ENCODE peak calls at places on chromosomes 11 and 22, in four cellular contexts. H, C, B and G are unnamed samples.

GRCh38 chr11:73982990-73983763 is 534 bp upstream of the UCP2 start:
- DNase-seq in H (peak; percentile 56), C (peak; percentile 98), B (peak; percentile 90), G (peak; percentile 62)

GRCh38 chr11:121931748-121932352 is 184.2 kb downstream of the BLID start:
- DNase-seq in B (no peak), H (peak; percentile 25), C (no peak), G (no peak)

GRCh38 chr22:50696799-50697561 is 24.4 kb downstream of the SHANK3 start:
- DNase-seq in B (peak; percentile 30), C (peak; percentile 80), H (peak; percentile 7), G (peak; percentile 11)

GRCh38 chr22:35627267-35628041 is 10.3 kb upstream of the MB start:
- DNase-seq in C (peak; percentile 92), H (peak; percentile 85), B (peak; percentile 98), G (peak; percentile 82)

GRCh38 chr22:24496661-24497060 is 1.5 kb downstream of the UPB1 start:
- DNase-seq in C (peak; percentile 43), B (no peak), H (no peak), G (no peak)

GRCh38 chr22:29050457-29050856 is 11.2 kb downstream of the C22orf31 start:
- DNase-seq in H (no peak), C (no peak), B (no peak), G (no peak)

GRCh38 chr11:87726511-87726910 is 448.7 kb downstream of the RAB38 start:
- DNase-seq in C (no peak), H (no peak), B (no peak), G (no peak)

GRCh38 chr11:112265659-112266409 is 5.2 kb upstream of the PLET1 start:
- DNase-seq in B (no peak), H (no peak), C (no peak), G (peak; percentile 25)

GRCh38 chr22:30495041-30495784 is 10.3 kb downstream of the SEC14L4 start:
- DNase-seq in C (no peak), B (no peak), H (no peak), G (no peak)

GRCh38 chr11:15941206-15941770 is 415.1 kb downstream of the SOX6 start:
- DNase-seq in H (peak; percentile 47), B (peak; percentile 40), C (peak; percentile 93), G (no peak)

GRCh38 chr11:76888989-76889388 is 28.3 kb downstream of the ACER3 start:
- DNase-seq in C (no peak), B (no peak), H (no peak), G (no peak)

GRCh38 chr11:32821517-32821916 is 8.2 kb upstream of the PRRG4 start:
- DNase-seq in C (no peak), H (no peak), B (peak; percentile 72), G (peak; percentile 89)

GRCh38 chr11:93145381-93145780 is 52.4 kb downstream of the SLC36A4 start:
- DNase-seq in C (no peak), B (peak; percentile 17), H (no peak), G (no peak)

GRCh38 chr22:17106785-17107546 is 14.2 kb downstream of the TMEM121B start:
- DNase-seq in H (no peak), C (no peak), B (no peak), G (no peak)

GRCh38 chr11:69574383-69575255 is 66.3 kb upstream of the CCND1 start:
- DNase-seq in H (no peak), C (no peak), B (no peak), G (no peak)

GRCh38 chr11:94315664-94316063 is 11.3 kb downstream of the IZUMO1R start:
- DNase-seq in H (no peak), C (no peak), B (peak; percentile 35), G (peak; percentile 2)

GRCh38 chr11:30513087-30513486 is 73.1 kb downstream of the MPPED2 start:
- DNase-seq in H (no peak), B (no peak), C (no peak), G (no peak)

GRCh38 chr22:46626911-46627805 is 7.0 kb downstream of the GRAMD4 start:
- DNase-seq in C (peak; percentile 93), H (no peak), B (peak; percentile 48), G (peak; percentile 81)

GRCh38 chr22:44378380-44378779 is 65.6 kb upstream of the SHISAL1 start:
- DNase-seq in C (peak; percentile 33), B (no peak), H (no peak), G (no peak)

GRCh38 chr11:126815111-126815510 is 185.5 kb downstream of the KIRREL3 start:
- DNase-seq in B (peak; percentile 60), H (no peak), C (no peak), G (no peak)

GRCh38 chr11:2913029-2913431 is 16.2 kb downstream of the PHLDA2 start:
- DNase-seq in C (peak; percentile 78), B (peak; percentile 51), H (no peak), G (no peak)